ENCODE peak calls at places on chromosomes 13 and 19, in ten cellular contexts. One of them, this sample, is unnamed.

GRCh38 chr13:24148414-24149305 is 11.9 kb upstream of the SPATA13 start:
- DNase-seq in AG09309: peak
- DNase-seq in CD4-positive, alpha-beta T cell: no peak
- DNase-seq in psoas muscle: no peak
- DNase-seq in RWPE1: peak
- DNase-seq in left ventricle myocardium inferior: no peak
- DNase-seq in endodermal cell: peak
- DNase-seq in PC-9: peak
- DNase-seq in fibroblast of pulmonary artery: peak
- DNase-seq in CD8-positive, alpha-beta T cell: no peak
- DNase-seq in this sample: no peak

GRCh38 chr19:38975861-38976271 is 324 bp upstream of the FBXO17 start:
- DNase-seq in left ventricle myocardium inferior: no peak
- DNase-seq in fibroblast of pulmonary artery: peak
- DNase-seq in RWPE1: no peak
- DNase-seq in CD8-positive, alpha-beta T cell: no peak
- DNase-seq in psoas muscle: no peak
- DNase-seq in PC-9: no peak
- DNase-seq in AG09309: no peak
- DNase-seq in endodermal cell: peak
- DNase-seq in CD4-positive, alpha-beta T cell: no peak
- DNase-seq in this sample: no peak

GRCh38 chr19:56837892-56838679 is 2.4 kb downstream of the PEG3 start:
- DNase-seq in fibroblast of pulmonary artery: peak
- DNase-seq in left ventricle myocardium inferior: peak
- DNase-seq in RWPE1: no peak
- DNase-seq in psoas muscle: peak
- DNase-seq in endodermal cell: no peak
- DNase-seq in CD4-positive, alpha-beta T cell: no peak
- DNase-seq in PC-9: no peak
- DNase-seq in AG09309: no peak
- DNase-seq in CD8-positive, alpha-beta T cell: no peak
- DNase-seq in this sample: no peak

GRCh38 chr13:53045110-53045509 is 16.5 kb downstream of the OLFM4 start:
- DNase-seq in PC-9: no peak
- DNase-seq in CD8-positive, alpha-beta T cell: no peak
- DNase-seq in left ventricle myocardium inferior: no peak
- DNase-seq in CD4-positive, alpha-beta T cell: no peak
- DNase-seq in RWPE1: no peak
- DNase-seq in AG09309: no peak
- DNase-seq in fibroblast of pulmonary artery: peak
- DNase-seq in endodermal cell: no peak
- DNase-seq in psoas muscle: no peak
- DNase-seq in this sample: no peak

GRCh38 chr19:38684078-38684861 is 36.8 kb downstream of the ACTN4 start:
- DNase-seq in CD8-positive, alpha-beta T cell: peak
- DNase-seq in fibroblast of pulmonary artery: peak
- DNase-seq in psoas muscle: peak
- DNase-seq in AG09309: peak
- DNase-seq in endodermal cell: peak
- DNase-seq in RWPE1: peak
- DNase-seq in PC-9: peak
- DNase-seq in CD4-positive, alpha-beta T cell: no peak
- DNase-seq in left ventricle myocardium inferior: peak
- DNase-seq in this sample: no peak

GRCh38 chr19:46716672-46717033 is 261 bp downstream of the PRKD2 start:
- DNase-seq in CD4-positive, alpha-beta T cell: no peak
- DNase-seq in psoas muscle: no peak
- DNase-seq in PC-9: no peak
- DNase-seq in endodermal cell: no peak
- DNase-seq in CD8-positive, alpha-beta T cell: no peak
- DNase-seq in fibroblast of pulmonary artery: no peak
- DNase-seq in RWPE1: peak
- DNase-seq in AG09309: no peak
- DNase-seq in left ventricle myocardium inferior: no peak
- DNase-seq in this sample: peak

GRCh38 chr13:31436478-31436877 is 236.7 kb downstream of the B3GLCT start:
- DNase-seq in psoas muscle: no peak
- DNase-seq in PC-9: no peak
- DNase-seq in AG09309: no peak
- DNase-seq in CD8-positive, alpha-beta T cell: no peak
- DNase-seq in endodermal cell: no peak
- DNase-seq in fibroblast of pulmonary artery: no peak
- DNase-seq in RWPE1: no peak
- DNase-seq in left ventricle myocardium inferior: no peak
- DNase-seq in CD4-positive, alpha-beta T cell: no peak
- DNase-seq in this sample: no peak

GRCh38 chr13:108609353-108609752 is 20.1 kb upstream of the MYO16 start:
- DNase-seq in fibroblast of pulmonary artery: peak
- DNase-seq in PC-9: no peak
- DNase-seq in AG09309: no peak
- DNase-seq in left ventricle myocardium inferior: no peak
- DNase-seq in endodermal cell: no peak
- DNase-seq in CD4-positive, alpha-beta T cell: no peak
- DNase-seq in RWPE1: peak
- DNase-seq in psoas muscle: no peak
- DNase-seq in CD8-positive, alpha-beta T cell: no peak
- DNase-seq in this sample: no peak

GRCh38 chr13:33514362-33514761 is 228.8 kb upstream of the STARD13 start:
- DNase-seq in fibroblast of pulmonary artery: no peak
- DNase-seq in CD8-positive, alpha-beta T cell: no peak
- DNase-seq in endodermal cell: peak
- DNase-seq in CD4-positive, alpha-beta T cell: no peak
- DNase-seq in psoas muscle: no peak
- DNase-seq in AG09309: no peak
- DNase-seq in PC-9: no peak
- DNase-seq in left ventricle myocardium inferior: no peak
- DNase-seq in RWPE1: no peak
- DNase-seq in this sample: no peak

GRCh38 chr13:34458756-34459462 is 483.2 kb upstream of the NBEA start:
- DNase-seq in psoas muscle: no peak
- DNase-seq in CD4-positive, alpha-beta T cell: no peak
- DNase-seq in fibroblast of pulmonary artery: no peak
- DNase-seq in left ventricle myocardium inferior: peak
- DNase-seq in PC-9: no peak
- DNase-seq in AG09309: no peak
- DNase-seq in CD8-positive, alpha-beta T cell: no peak
- DNase-seq in RWPE1: no peak
- DNase-seq in endodermal cell: no peak
- DNase-seq in this sample: no peak

GRCh38 chr19:494171-495046 is 1.9 kb upstream of the MADCAM1 start:
- DNase-seq in fibroblast of pulmonary artery: no peak
- DNase-seq in psoas muscle: peak
- DNase-seq in RWPE1: no peak
- DNase-seq in endodermal cell: peak
- DNase-seq in CD4-positive, alpha-beta T cell: no peak
- DNase-seq in PC-9: no peak
- DNase-seq in AG09309: no peak
- DNase-seq in CD8-positive, alpha-beta T cell: no peak
- DNase-seq in left ventricle myocardium inferior: no peak
- DNase-seq in this sample: no peak

GRCh38 chr19:10655457-10656312 is 1.5 kb downstream of the ILF3 start:
- DNase-seq in CD8-positive, alpha-beta T cell: no peak
- DNase-seq in left ventricle myocardium inferior: no peak
- DNase-seq in RWPE1: no peak
- DNase-seq in endodermal cell: peak
- DNase-seq in fibroblast of pulmonary artery: peak
- DNase-seq in PC-9: peak
- DNase-seq in AG09309: no peak
- DNase-seq in psoas muscle: no peak
- DNase-seq in CD4-positive, alpha-beta T cell: no peak
- DNase-seq in this sample: no peak

GRCh38 chr13:44229371-44230030 is 144.1 kb upstream of the SERP2 start:
- DNase-seq in PC-9: no peak
- DNase-seq in CD4-positive, alpha-beta T cell: no peak
- DNase-seq in left ventricle myocardium inferior: no peak
- DNase-seq in fibroblast of pulmonary artery: no peak
- DNase-seq in psoas muscle: no peak
- DNase-seq in AG09309: no peak
- DNase-seq in endodermal cell: no peak
- DNase-seq in CD8-positive, alpha-beta T cell: no peak
- DNase-seq in RWPE1: no peak
- DNase-seq in this sample: no peak

GRCh38 chr13:46071590-46072249 is 19.2 kb upstream of the ZC3H13 start:
- DNase-seq in psoas muscle: no peak
- DNase-seq in left ventricle myocardium inferior: no peak
- DNase-seq in CD4-positive, alpha-beta T cell: no peak
- DNase-seq in endodermal cell: peak
- DNase-seq in fibroblast of pulmonary artery: no peak
- DNase-seq in PC-9: no peak
- DNase-seq in AG09309: no peak
- DNase-seq in RWPE1: no peak
- DNase-seq in CD8-positive, alpha-beta T cell: no peak
- DNase-seq in this sample: peak

GRCh38 chr19:36688058-36688457 is 646 bp downstream of the ZNF567 start:
- DNase-seq in fibroblast of pulmonary artery: no peak
- DNase-seq in psoas muscle: no peak
- DNase-seq in endodermal cell: no peak
- DNase-seq in RWPE1: no peak
- DNase-seq in left ventricle myocardium inferior: no peak
- DNase-seq in CD4-positive, alpha-beta T cell: no peak
- DNase-seq in CD8-positive, alpha-beta T cell: no peak
- DNase-seq in PC-9: no peak
- DNase-seq in AG09309: no peak
- DNase-seq in this sample: no peak

GRCh38 chr13:67464154-67464553 is 234.0 kb upstream of the PCDH9 start:
- DNase-seq in CD8-positive, alpha-beta T cell: no peak
- DNase-seq in RWPE1: no peak
- DNase-seq in AG09309: no peak
- DNase-seq in endodermal cell: no peak
- DNase-seq in PC-9: no peak
- DNase-seq in fibroblast of pulmonary artery: no peak
- DNase-seq in left ventricle myocardium inferior: no peak
- DNase-seq in CD4-positive, alpha-beta T cell: no peak
- DNase-seq in psoas muscle: no peak
- DNase-seq in this sample: no peak

DNA sequence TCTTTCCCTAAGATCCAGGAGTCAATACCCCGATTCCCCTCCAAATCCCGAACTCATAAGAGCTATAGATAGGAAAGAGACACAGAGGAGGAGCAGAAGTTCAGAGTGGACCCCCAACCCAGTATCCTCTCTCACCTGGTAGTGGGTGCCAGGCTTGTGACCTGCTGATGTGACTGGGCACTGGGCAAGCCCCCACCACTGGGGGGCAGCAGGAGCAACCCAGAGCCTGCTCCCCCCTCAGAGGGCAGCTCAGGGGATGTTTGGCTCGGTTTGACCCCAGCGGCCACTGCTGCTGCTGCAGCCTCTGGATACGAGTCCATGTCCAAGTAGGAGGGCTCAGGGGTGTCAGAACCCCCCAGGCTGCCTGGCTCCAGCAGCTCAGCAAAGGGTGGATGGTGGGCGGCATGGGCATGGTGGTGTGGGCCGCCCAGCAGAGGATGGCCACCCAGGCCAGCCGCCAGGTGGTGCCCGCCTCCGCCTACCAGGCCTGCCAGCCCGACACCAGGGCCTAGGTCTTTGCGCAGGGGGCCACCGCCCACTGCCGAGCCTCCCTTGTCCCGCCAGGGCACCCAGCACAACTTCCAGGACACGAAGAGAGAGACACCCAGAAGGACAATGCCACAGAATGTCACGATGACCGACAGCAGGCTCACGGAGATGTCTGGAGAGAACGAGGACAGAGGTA is 7.4 kb downstream of the SYT3 start:
- DNase-seq in AG09309: no peak
- DNase-seq in psoas muscle: no peak
- DNase-seq in PC-9: no peak
- DNase-seq in CD4-positive, alpha-beta T cell: no peak
- DNase-seq in left ventricle myocardium inferior: no peak
- DNase-seq in endodermal cell: no peak
- DNase-seq in CD8-positive, alpha-beta T cell: no peak
- DNase-seq in fibroblast of pulmonary artery: no peak
- DNase-seq in RWPE1: no peak
- DNase-seq in this sample: no peak
- TF ChIP-seq CTCF in AG09309: no peak
- TF ChIP-seq CTCF in psoas muscle: no peak
- TF ChIP-seq CTCF in PC-9: peak
- TF ChIP-seq CTCF in CD4-positive, alpha-beta T cell: no peak
- TF ChIP-seq CTCF in left ventricle myocardium inferior: no peak
- TF ChIP-seq CTCF in endodermal cell: peak
- TF ChIP-seq CTCF in CD8-positive, alpha-beta T cell: no peak
- TF ChIP-seq CTCF in fibroblast of pulmonary artery: no peak
- TF ChIP-seq CTCF in RWPE1: no peak
- TF ChIP-seq CTCF in this sample: no peak

GRCh38 chr19:55519461-55520311 is 17.2 kb downstream of the SBK2 start:
- DNase-seq in CD8-positive, alpha-beta T cell: no peak
- DNase-seq in left ventricle myocardium inferior: no peak
- DNase-seq in psoas muscle: no peak
- DNase-seq in AG09309: peak
- DNase-seq in endodermal cell: no peak
- DNase-seq in fibroblast of pulmonary artery: peak
- DNase-seq in PC-9: peak
- DNase-seq in RWPE1: peak
- DNase-seq in CD4-positive, alpha-beta T cell: no peak
- DNase-seq in this sample: no peak

GRCh38 chr19:55520691-55521292 is 16.1 kb downstream of the SBK2 start:
- DNase-seq in left ventricle myocardium inferior: no peak
- DNase-seq in fibroblast of pulmonary artery: no peak
- DNase-seq in PC-9: no peak
- DNase-seq in psoas muscle: peak
- DNase-seq in AG09309: no peak
- DNase-seq in RWPE1: no peak
- DNase-seq in CD8-positive, alpha-beta T cell: no peak
- DNase-seq in CD4-positive, alpha-beta T cell: no peak
- DNase-seq in endodermal cell: no peak
- DNase-seq in this sample: no peak

GRCh38 chr19:55516878-55517620 is 19.9 kb downstream of the SBK2 start:
- DNase-seq in psoas muscle: peak
- DNase-seq in left ventricle myocardium inferior: peak
- DNase-seq in endodermal cell: peak
- DNase-seq in CD8-positive, alpha-beta T cell: peak
- DNase-seq in CD4-positive, alpha-beta T cell: peak
- DNase-seq in AG09309: peak
- DNase-seq in RWPE1: peak
- DNase-seq in fibroblast of pulmonary artery: peak
- DNase-seq in PC-9: peak
- DNase-seq in this sample: peak
- TF ChIP-seq CTCF in psoas muscle: peak
- TF ChIP-seq CTCF in left ventricle myocardium inferior: peak
- TF ChIP-seq CTCF in endodermal cell: peak
- TF ChIP-seq CTCF in CD8-positive, alpha-beta T cell: peak
- TF ChIP-seq CTCF in CD4-positive, alpha-beta T cell: peak
- TF ChIP-seq CTCF in AG09309: peak
- TF ChIP-seq CTCF in RWPE1: peak
- TF ChIP-seq CTCF in fibroblast of pulmonary artery: peak
- TF ChIP-seq CTCF in PC-9: peak
- TF ChIP-seq CTCF in this sample: peak

GRCh38 chr13:70795484-70795883 is 687.2 kb upstream of the KLHL1 start:
- DNase-seq in RWPE1: no peak
- DNase-seq in psoas muscle: no peak
- DNase-seq in fibroblast of pulmonary artery: no peak
- DNase-seq in endodermal cell: no peak
- DNase-seq in PC-9: no peak
- DNase-seq in CD8-positive, alpha-beta T cell: no peak
- DNase-seq in AG09309: no peak
- DNase-seq in left ventricle myocardium inferior: no peak
- DNase-seq in CD4-positive, alpha-beta T cell: no peak
- DNase-seq in this sample: no peak
- TF ChIP-seq CTCF in RWPE1: no peak
- TF ChIP-seq CTCF in psoas muscle: no peak
- TF ChIP-seq CTCF in fibroblast of pulmonary artery: no peak
- TF ChIP-seq CTCF in endodermal cell: peak
- TF ChIP-seq CTCF in PC-9: no peak
- TF ChIP-seq CTCF in CD8-positive, alpha-beta T cell: no peak
- TF ChIP-seq CTCF in AG09309: no peak
- TF ChIP-seq CTCF in left ventricle myocardium inferior: no peak
- TF ChIP-seq CTCF in CD4-positive, alpha-beta T cell: no peak
- TF ChIP-seq CTCF in this sample: no peak

GRCh38 chr19:35141627-35142401 is 1.2 kb upstream of the FXYD7 start:
- DNase-seq in CD4-positive, alpha-beta T cell: no peak
- DNase-seq in left ventricle myocardium inferior: no peak
- DNase-seq in fibroblast of pulmonary artery: no peak
- DNase-seq in RWPE1: no peak
- DNase-seq in AG09309: no peak
- DNase-seq in CD8-positive, alpha-beta T cell: peak
- DNase-seq in psoas muscle: peak
- DNase-seq in PC-9: no peak
- DNase-seq in endodermal cell: peak
- DNase-seq in this sample: no peak
- TF ChIP-seq CTCF in CD4-positive, alpha-beta T cell: no peak
- TF ChIP-seq CTCF in left ventricle myocardium inferior: no peak
- TF ChIP-seq CTCF in fibroblast of pulmonary artery: no peak
- TF ChIP-seq CTCF in RWPE1: peak
- TF ChIP-seq CTCF in AG09309: no peak
- TF ChIP-seq CTCF in CD8-positive, alpha-beta T cell: no peak
- TF ChIP-seq CTCF in psoas muscle: no peak
- TF ChIP-seq CTCF in PC-9: peak
- TF ChIP-seq CTCF in endodermal cell: no peak
- TF ChIP-seq CTCF in this sample: no peak